ENCODE peak calls at places on chromosomes 13 and 19, in seven cellular contexts. L is NT2/D1; U is aorta; V is stomach; F is trophoblast cell; J is sigmoid colon; D is CD8-positive, alpha-beta memory T cell. G is an unnamed sample.

GRCh38 chr19:39996218-39996810 is 546 bp upstream of the ZNF546 start:
- DNase-seq in V (no peak), L (no peak), F (no peak), U (peak; percentile 40), J (no peak), D (no peak), G (no peak)

GRCh38 chr13:36432106-36432544 is at the start of gene CCNA1:
- DNase-seq in V (peak; percentile 25), J (no peak), D (no peak), F (no peak), U (peak; percentile 48), L (peak; percentile 36), G (no peak)

GRCh38 chr13:33454844-33455256 is 169.3 kb upstream of the STARD13 start:
- DNase-seq in U (no peak), L (no peak), V (no peak), J (no peak), D (no peak), F (no peak), G (no peak)

GRCh38 chr13:29908917-29909755 is 58.7 kb upstream of the UBL3 start:
- DNase-seq in L (no peak), D (no peak), F (no peak), J (no peak), V (no peak), U (no peak), G (no peak)

GRCh38 chr13:27450921-27451461 is 627 bp upstream of the MTIF3 start:
- DNase-seq in L (no peak), V (peak; percentile 53), J (peak; percentile 73), D (no peak), U (peak; percentile 58), F (peak; percentile 20), G (no peak)

GRCh38 chr19:19900124-19900523 is 622 bp upstream of the ZNF93 start:
- DNase-seq in U (no peak), V (no peak), D (no peak), L (peak; percentile 13), F (no peak), J (no peak), G (no peak)

GRCh38 chr13:113832204-113832603 is 31.7 kb downstream of the GAS6 start:
- DNase-seq in V (no peak), D (no peak), F (no peak), J (no peak), L (no peak), U (no peak), G (no peak)

GRCh38 chr13:111186305-111186930 is 71.3 kb downstream of the ARHGEF7 start:
- DNase-seq in D (no peak), L (no peak), U (no peak), J (no peak), F (no peak), V (no peak), G (no peak)

GRCh38 chr13:29886446-29886845 is 36.0 kb upstream of the UBL3 start:
- DNase-seq in L (no peak), D (no peak), U (no peak), F (no peak), J (no peak), V (no peak), G (no peak)

GRCh38 chr13:31209172-31209818 is 9.5 kb downstream of the B3GLCT start:
- DNase-seq in D (no peak), J (peak; percentile 81), L (peak; percentile 23), U (no peak), F (no peak), V (peak; percentile 43), G (peak; percentile 69)

GRCh38 chr19:31427857-31428256 is 78.6 kb upstream of the TSHZ3 start:
- DNase-seq in L (no peak), J (no peak), F (no peak), D (no peak), V (no peak), U (no peak), G (no peak)

GRCh38 chr13:30792257-30793000 is 57.1 kb downstream of the ALOX5AP start:
- DNase-seq in L (peak; percentile 39), U (peak; percentile 89), J (peak; percentile 89), V (peak; percentile 71), F (peak; percentile 74), D (no peak), G (peak; percentile 80)

GRCh38 chr13:20353973-20354372 is 121.9 kb upstream of the GJB6 start:
- DNase-seq in D (no peak), J (no peak), V (no peak), F (peak; percentile 28), U (no peak), L (no peak), G (no peak)

GRCh38 chr13:94677799-94678198 is 34.5 kb downstream of the SOX21 start:
- DNase-seq in L (peak; percentile 25), V (no peak), U (no peak), D (no peak), F (no peak), J (no peak), G (no peak)

GRCh38 chr19:29417048-29417447 is 108.7 kb upstream of the VSTM2B start:
- DNase-seq in D (no peak), J (no peak), U (no peak), F (no peak), V (no peak), L (no peak), G (no peak)

GRCh38 chr13:76982051-76982450 is 9.8 kb upstream of the CLN5 start:
- DNase-seq in D (no peak), F (no peak), V (no peak), L (no peak), U (no peak), J (no peak), G (no peak)
- H3K4me1 ChIP-seq in D (no peaks in the 10 kb centered on the region), F (no peaks in the 10 kb centered on the region), V (peaks cover 6% of the 10 kb centered on the region), L (no peaks in the 10 kb centered on the region), U (no peaks in the 10 kb centered on the region), J (peaks cover 8% of the 10 kb centered on the region), G (peaks cover 10% of the 10 kb centered on the region)

DNA sequence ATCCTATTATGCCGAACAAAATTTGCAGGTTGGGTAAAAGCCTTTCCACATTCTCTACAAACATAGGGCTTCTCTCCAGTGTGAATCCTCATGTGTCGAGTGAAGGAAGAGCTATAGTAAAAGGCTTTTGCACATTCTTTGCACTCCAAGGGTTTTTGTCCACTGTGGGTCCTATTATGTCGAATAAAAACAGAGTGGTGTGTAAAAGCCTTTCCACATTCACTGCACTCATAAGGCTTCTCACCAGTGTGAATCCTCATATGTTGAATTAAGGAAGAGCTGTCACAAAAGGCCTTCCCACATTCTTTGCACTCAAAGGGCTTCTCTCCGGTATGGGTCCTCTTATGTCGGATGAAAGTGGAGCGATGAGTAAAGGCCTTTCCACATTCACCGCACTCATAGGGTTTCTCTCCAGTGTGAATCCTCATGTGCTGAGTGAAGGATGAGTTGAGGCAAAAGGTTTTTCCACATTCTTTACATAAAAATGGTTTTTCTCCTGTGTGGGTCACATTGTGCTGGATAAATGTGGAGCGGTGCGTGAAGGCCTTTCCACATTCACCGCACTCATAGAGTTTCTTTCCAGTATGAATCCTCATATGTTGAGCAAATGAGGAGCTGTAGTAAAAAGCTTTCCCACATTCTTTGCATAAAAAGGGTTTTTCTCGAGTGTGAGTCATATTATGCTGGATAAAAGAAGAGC is 13.6 kb downstream of the ZNF599 start:
- DNase-seq in F (no peak), J (no peak), U (no peak), L (no peak), D (no peak), V (no peak), G (no peak)
- H3K4me3 ChIP-seq in F (no peak overlapping the region), J (no peak overlapping the region), U (no peak overlapping the region), L (no peak overlapping the region), D (no peak overlapping the region), V (no peak overlapping the region), G (no peak overlapping the region)

DNA sequence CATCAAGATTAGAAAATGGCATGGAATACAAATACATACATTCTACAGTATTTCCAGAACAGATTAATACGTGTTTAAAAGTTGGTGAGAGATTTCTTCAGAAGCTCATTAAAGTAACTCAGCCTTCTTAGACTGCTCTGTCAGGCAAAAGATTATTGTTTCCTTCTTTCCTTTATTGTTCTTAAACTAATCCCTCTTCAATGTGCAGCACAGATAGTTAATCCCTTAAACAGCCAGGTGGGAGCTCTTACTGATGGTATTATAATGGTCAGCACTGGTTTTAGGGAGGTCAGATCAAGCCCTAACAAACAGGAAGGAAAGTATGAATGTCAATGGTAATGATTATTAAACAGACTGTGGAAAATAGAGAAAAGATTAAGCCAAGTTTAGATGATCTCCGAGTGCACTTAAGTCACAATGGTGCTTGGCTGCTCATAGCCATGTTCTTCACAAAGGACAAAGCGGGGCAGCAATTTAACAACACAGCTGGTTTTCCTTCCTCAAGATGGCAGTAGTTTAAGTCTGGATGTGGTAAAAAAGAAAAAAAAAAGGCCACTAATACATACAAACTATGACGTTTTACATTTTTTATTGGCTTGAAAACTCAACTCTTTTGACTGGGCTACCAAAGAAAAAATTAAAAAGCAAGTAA is 992.6 kb downstream of the PCDH9 start:
- DNase-seq in J (no peak), L (no peak), V (no peak), F (no peak), U (no peak), D (no peak), G (no peak)
- H3K9me3 ChIP-seq in J (no peaks in the 10 kb centered on the region), L (peaks cover 8% of the 10 kb centered on the region), V (no peaks in the 10 kb centered on the region), F (peaks cover 7% of the 10 kb centered on the region), U (peaks cover 1% of the 10 kb centered on the region), D (no peaks in the 10 kb centered on the region), G (no peaks in the 10 kb centered on the region)

GRCh38 chr13:110015253-110015652 is 228.9 kb upstream of the IRS2 start:
- DNase-seq in J (no peak), L (no peak), U (no peak), D (no peak), V (peak; percentile 71), F (no peak), G (no peak)

GRCh38 chr13:110014719-110015118 is 228.3 kb upstream of the IRS2 start:
- DNase-seq in D (no peak), U (no peak), L (no peak), F (no peak), V (no peak), J (no peak), G (no peak)

GRCh38 chr13:110018009-110018408 is 231.6 kb upstream of the IRS2 start:
- DNase-seq in V (no peak), U (no peak), J (no peak), L (no peak), D (no peak), F (no peak), G (no peak)

GRCh38 chr13:110012102-110012739 is 225.8 kb upstream of the IRS2 start:
- DNase-seq in V (no peak), U (no peak), D (no peak), F (peak; percentile 76), L (no peak), J (no peak), G (no peak)

DNA sequence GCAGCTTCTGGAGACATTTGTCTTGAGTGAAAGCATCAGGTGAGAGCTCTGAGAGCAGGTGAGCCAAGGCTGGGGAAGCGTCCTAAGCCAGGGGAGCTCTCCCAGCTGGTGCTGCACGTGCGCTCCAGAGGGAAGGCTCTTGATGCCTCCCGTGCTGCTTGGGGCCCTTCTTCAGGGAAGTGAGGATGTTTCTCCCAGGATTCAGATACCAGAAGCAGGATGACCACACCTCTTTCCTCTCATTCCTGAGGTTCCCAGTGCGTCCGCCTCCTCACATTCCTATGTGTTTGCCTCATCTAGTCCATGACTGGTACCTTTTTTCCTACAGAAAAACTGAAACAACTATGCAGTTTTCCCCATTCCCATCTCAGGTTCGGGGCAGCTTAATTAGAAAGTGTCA is 231.0 kb upstream of the IRS2 start:
- DNase-seq in V (no peak), L (peak; percentile 72), D (no peak), U (no peak), F (peak; percentile 61), J (no peak), G (no peak)
- H3K4me1 ChIP-seq in V (no peaks in the 10 kb centered on the region), L (peaks cover 4% of the 10 kb centered on the region), D (no peaks in the 10 kb centered on the region), U (no peaks in the 10 kb centered on the region), F (peaks cover 12% of the 10 kb centered on the region), J (peaks cover 14% of the 10 kb centered on the region), G (peaks cover 7% of the 10 kb centered on the region)

G was measured in right atrium auricular region.